ENCODE peak calls at places on chromosome 1, in ten cellular contexts. One of them, this sample, is unnamed.

GRCh38 chr1:216221260-216221700 is 202.0 kb downstream of the USH2A start:
- DNase-seq in NCI-H2081: peak
- DNase-seq in heart left ventricle: no peak
- DNase-seq in progenitor cell of endocrine pancreas: peak
- DNase-seq in K562: peak
- DNase-seq in EL: peak
- DNase-seq in C1 segment of cervical spinal cord: peak
- DNase-seq in iPS DF 19.7: peak
- DNase-seq in iris pigment epithelial cell: peak
- DNase-seq in HEK293T: peak
- DNase-seq in this sample: no peak

GRCh38 chr1:43606624-43607023 is 43.3 kb upstream of the KDM4A start:
- DNase-seq in NCI-H2081: no peak
- DNase-seq in heart left ventricle: no peak
- DNase-seq in progenitor cell of endocrine pancreas: no peak
- DNase-seq in K562: no peak
- DNase-seq in EL: no peak
- DNase-seq in C1 segment of cervical spinal cord: no peak
- DNase-seq in iPS DF 19.7: no peak
- DNase-seq in iris pigment epithelial cell: no peak
- DNase-seq in HEK293T: no peak
- DNase-seq in this sample: no peak

GRCh38 chr1:205313681-205314308 is 7.8 kb downstream of the NUAK2 start:
- DNase-seq in NCI-H2081: no peak
- DNase-seq in heart left ventricle: peak
- DNase-seq in progenitor cell of endocrine pancreas: peak
- DNase-seq in K562: no peak
- DNase-seq in EL: peak
- DNase-seq in C1 segment of cervical spinal cord: peak
- DNase-seq in iPS DF 19.7: peak
- DNase-seq in iris pigment epithelial cell: peak
- DNase-seq in HEK293T: no peak
- DNase-seq in this sample: no peak

GRCh38 chr1:47424336-47424982 is 8.4 kb downstream of the FOXE3 start:
- DNase-seq in NCI-H2081: peak
- DNase-seq in heart left ventricle: no peak
- DNase-seq in progenitor cell of endocrine pancreas: no peak
- DNase-seq in K562: peak
- DNase-seq in EL: peak
- DNase-seq in C1 segment of cervical spinal cord: no peak
- DNase-seq in iPS DF 19.7: no peak
- DNase-seq in iris pigment epithelial cell: no peak
- DNase-seq in HEK293T: peak
- DNase-seq in this sample: no peak

GRCh38 chr1:227887697-227888403 is 59.9 kb downstream of the WNT9A start:
- DNase-seq in NCI-H2081: no peak
- DNase-seq in heart left ventricle: peak
- DNase-seq in progenitor cell of endocrine pancreas: peak
- DNase-seq in K562: peak
- DNase-seq in EL: no peak
- DNase-seq in C1 segment of cervical spinal cord: no peak
- DNase-seq in iPS DF 19.7: no peak
- DNase-seq in iris pigment epithelial cell: peak
- DNase-seq in HEK293T: no peak
- DNase-seq in this sample: no peak

GRCh38 chr1:160756617-160757206 is 17.7 kb downstream of the SLAMF7 start:
- DNase-seq in NCI-H2081: no peak
- DNase-seq in heart left ventricle: no peak
- DNase-seq in progenitor cell of endocrine pancreas: no peak
- DNase-seq in K562: no peak
- DNase-seq in EL: no peak
- DNase-seq in C1 segment of cervical spinal cord: no peak
- DNase-seq in iPS DF 19.7: no peak
- DNase-seq in iris pigment epithelial cell: no peak
- DNase-seq in HEK293T: no peak
- DNase-seq in this sample: no peak

GRCh38 chr1:100566300-100566699 is 28.4 kb downstream of the GPR88 start:
- DNase-seq in NCI-H2081: no peak
- DNase-seq in heart left ventricle: no peak
- DNase-seq in progenitor cell of endocrine pancreas: no peak
- DNase-seq in K562: no peak
- DNase-seq in EL: no peak
- DNase-seq in C1 segment of cervical spinal cord: no peak
- DNase-seq in iPS DF 19.7: no peak
- DNase-seq in iris pigment epithelial cell: no peak
- DNase-seq in HEK293T: no peak
- DNase-seq in this sample: no peak

GRCh38 chr1:208782186-208782585 is 538.0 kb upstream of the PLXNA2 start:
- DNase-seq in NCI-H2081: no peak
- DNase-seq in heart left ventricle: no peak
- DNase-seq in progenitor cell of endocrine pancreas: no peak
- DNase-seq in K562: no peak
- DNase-seq in EL: no peak
- DNase-seq in C1 segment of cervical spinal cord: no peak
- DNase-seq in iPS DF 19.7: no peak
- DNase-seq in iris pigment epithelial cell: no peak
- DNase-seq in HEK293T: no peak
- DNase-seq in this sample: no peak

GRCh38 chr1:48356901-48357300 is 115.1 kb downstream of the SPATA6 start:
- DNase-seq in NCI-H2081: no peak
- DNase-seq in heart left ventricle: no peak
- DNase-seq in progenitor cell of endocrine pancreas: no peak
- DNase-seq in K562: no peak
- DNase-seq in EL: no peak
- DNase-seq in C1 segment of cervical spinal cord: no peak
- DNase-seq in iPS DF 19.7: no peak
- DNase-seq in iris pigment epithelial cell: no peak
- DNase-seq in HEK293T: no peak
- DNase-seq in this sample: no peak

This sample was measured in GF-D8.